ENCODE peak calls at places on chromosomes 1 and 21, in six cellular contexts. K is tibial nerve; L is effector memory CD4-positive, alpha-beta T cell; E is ovary; U is upper lobe of right lung; G is neural progenitor cell. S is an unnamed sample.

GRCh38 chr1:206987873-206988272 is 17.6 kb upstream of the FCAMR start:
- DNase-seq in U (no peak), G (no peak), E (no peak), L (no peak), K (no peak), S (no peak)

GRCh38 chr1:96863449-96863848 is 141.9 kb downstream of the PTBP2 start:
- DNase-seq in L (no peak), K (no peak), E (no peak), U (no peak), G (no peak), S (no peak)

GRCh38 chr1:1182491-1183220 is 9.0 kb downstream of the TTLL10 start:
- DNase-seq in E (no peak), G (peak; percentile 1), L (no peak), U (no peak), K (no peak), S (peak; percentile 14)

GRCh38 chr1:179911812-179912211 is 29.7 kb downstream of the TOR1AIP1 start:
- DNase-seq in G (no peak), E (no peak), U (no peak), L (no peak), K (no peak), S (no peak)

GRCh38 chr1:7046314-7046713 is 261.1 kb downstream of the CAMTA1 start:
- DNase-seq in L (no peak), U (no peak), G (peak; percentile 81), K (no peak), E (no peak), S (peak; percentile 75)

GRCh38 chr1:217907504-217907903 is 276.4 kb downstream of the SPATA17 start:
- DNase-seq in G (no peak), L (no peak), E (no peak), K (no peak), U (no peak), S (no peak)

GRCh38 chr1:91804546-91805023 is 81.4 kb downstream of the TGFBR3 start:
- DNase-seq in G (no peak), U (no peak), K (no peak), E (no peak), L (peak; percentile 86), S (no peak)

GRCh38 chr1:163300569-163300968 is 21.2 kb upstream of the NUF2 start:
- DNase-seq in E (no peak), L (no peak), U (no peak), K (no peak), G (no peak), S (peak; percentile 12)

GRCh38 chr1:184826001-184826400 is 71.3 kb upstream of the EDEM3 start:
- DNase-seq in L (no peak), U (no peak), K (no peak), E (no peak), G (no peak), S (no peak)

GRCh38 chr1:215665212-215665611 is 98.1 kb downstream of the KCTD3 start:
- DNase-seq in K (no peak), G (no peak), U (no peak), L (no peak), E (no peak), S (no peak)

GRCh38 chr1:1348420-1349255 is 580 bp downstream of the DVL1 start:
- DNase-seq in L (no peak), U (no peak), K (no peak), E (peak; percentile 66), G (no peak), S (no peak)

GRCh38 chr1:6287029-6287428 is 26.1 kb upstream of the GPR153 start:
- DNase-seq in K (no peak), L (no peak), U (no peak), G (no peak), E (no peak), S (no peak)

GRCh38 chr21:18951291-18952038 is 547.9 kb upstream of the TMPRSS15 start:
- DNase-seq in U (no peak), L (no peak), G (peak; percentile 84), K (no peak), E (no peak), S (peak; percentile 65)

GRCh38 chr21:42002421-42002958 is 7.7 kb downstream of the ZBTB21 start:
- DNase-seq in U (no peak), K (no peak), G (no peak), L (no peak), E (no peak), S (no peak)

GRCh38 chr1:163170331-163170730 is 32.4 kb downstream of the RGS5 start:
- DNase-seq in G (no peak), U (no peak), L (no peak), E (no peak), K (no peak), S (no peak)

GRCh38 chr1:154148787-154149186 is 6.1 kb downstream of the NUP210L start:
- DNase-seq in K (no peak), E (no peak), U (no peak), L (no peak), G (no peak), S (no peak)

GRCh38 chr1:221611930-221612777 is 129.7 kb downstream of the DUSP10 start:
- DNase-seq in K (peak; percentile 21), L (no peak), U (no peak), G (no peak), E (peak; percentile 82), S (peak; percentile 80)

GRCh38 chr1:27611450-27611849 is 7.5 kb upstream of the AHDC1 start:
- DNase-seq in L (no peak), E (no peak), U (no peak), K (no peak), G (no peak), S (no peak)

GRCh38 chr1:165174485-165174884 is 182.0 kb downstream of the LMX1A start:
- DNase-seq in G (no peak), U (no peak), E (no peak), K (no peak), L (no peak), S (no peak)

GRCh38 chr1:230915079-230915478 is 46.8 kb upstream of the C1orf198 start:
- DNase-seq in E (no peak), G (no peak), U (no peak), K (no peak), L (no peak), S (no peak)

GRCh38 chr1:177351361-177352108 is 180.8 kb downstream of the BRINP2 start:
- DNase-seq in L (no peak), E (no peak), K (no peak), G (peak; percentile 63), U (peak; percentile 80), S (no peak)

DNA sequence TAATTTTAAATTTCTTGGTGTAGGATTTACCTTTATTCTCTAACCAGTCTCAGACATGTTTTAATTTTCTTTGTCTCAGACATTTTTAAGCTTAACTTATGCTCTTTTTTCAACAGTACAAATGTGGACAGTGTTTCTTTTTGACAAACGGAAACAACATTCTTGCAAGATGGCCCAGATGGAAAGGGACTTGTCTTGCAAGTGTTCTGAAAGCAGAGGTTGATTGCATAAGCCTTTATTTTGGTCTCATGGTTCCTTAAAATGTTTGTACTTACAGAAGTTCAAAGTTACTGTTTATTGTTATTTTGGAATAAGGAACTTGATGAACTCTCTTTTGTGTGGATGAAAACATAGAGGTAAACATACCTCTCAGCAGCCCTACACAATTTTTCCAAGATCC is 22.9 kb downstream of the SMAP2 start:
- DNase-seq in E (no peak), G (no peak), U (no peak), K (no peak), L (no peak), S (no peak)
- H3K4me1 ChIP-seq in E (no peaks in the 10 kb centered on the region), G (peaks cover 13% of the 10 kb centered on the region), U (peaks cover 42% of the 10 kb centered on the region), K (peaks cover 16% of the 10 kb centered on the region), L (peaks cover 76% of the 10 kb centered on the region), S (no peaks in the 10 kb centered on the region)

DNA sequence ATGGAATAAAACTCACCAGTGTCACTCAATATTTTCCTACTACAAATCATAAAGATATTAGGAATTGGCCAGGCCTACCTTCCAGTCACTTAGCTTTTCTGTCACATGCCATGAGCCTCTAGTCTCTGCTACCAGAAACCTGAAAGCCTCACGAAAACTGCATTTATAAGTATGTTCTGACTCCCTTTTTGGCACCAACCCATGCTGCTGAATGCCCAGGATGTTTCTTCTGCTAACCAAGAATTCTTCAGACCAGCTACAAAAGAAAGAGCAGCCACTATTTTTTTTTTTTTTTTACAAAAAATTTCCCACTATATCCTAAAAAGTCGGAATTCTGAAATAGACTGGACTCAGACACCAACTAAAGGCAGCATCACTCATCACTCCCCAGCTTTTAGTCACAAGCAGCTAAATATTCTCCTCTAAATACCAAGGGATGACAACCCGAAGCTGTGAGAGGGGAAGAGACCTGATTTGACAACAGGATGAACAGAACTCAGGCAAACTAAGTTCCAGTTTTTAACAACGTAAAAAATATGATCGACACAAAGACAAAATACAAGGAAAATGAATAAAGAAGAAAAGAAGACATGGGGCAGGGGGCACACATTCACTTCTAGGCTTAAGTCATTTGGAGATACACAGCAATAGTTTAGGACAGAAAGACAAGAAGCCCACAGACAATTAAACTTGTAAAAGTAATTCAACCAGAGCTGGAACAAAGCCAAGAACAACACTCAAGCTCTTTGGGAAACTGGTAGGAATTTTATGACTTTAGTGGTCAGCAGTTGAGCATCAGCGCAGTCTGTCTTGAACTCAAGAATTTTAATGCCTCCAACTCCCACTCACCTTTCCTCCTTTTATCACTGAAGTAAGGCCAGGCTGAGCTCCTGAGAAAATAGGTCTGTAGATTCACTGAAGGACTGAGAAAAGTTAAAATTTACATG is 1.6 kb downstream of the DCAF8 start:
- DNase-seq in G (no peak), K (no peak), U (no peak), E (no peak), L (no peak), S (no peak)
- H3K4me1 ChIP-seq in G (peaks cover 24% of the 10 kb centered on the region), K (peaks cover 59% of the 10 kb centered on the region), U (peaks cover 43% of the 10 kb centered on the region), E (peaks cover 9% of the 10 kb centered on the region), L (peaks cover 17% of the 10 kb centered on the region), S (peaks cover 3% of the 10 kb centered on the region)

DNA sequence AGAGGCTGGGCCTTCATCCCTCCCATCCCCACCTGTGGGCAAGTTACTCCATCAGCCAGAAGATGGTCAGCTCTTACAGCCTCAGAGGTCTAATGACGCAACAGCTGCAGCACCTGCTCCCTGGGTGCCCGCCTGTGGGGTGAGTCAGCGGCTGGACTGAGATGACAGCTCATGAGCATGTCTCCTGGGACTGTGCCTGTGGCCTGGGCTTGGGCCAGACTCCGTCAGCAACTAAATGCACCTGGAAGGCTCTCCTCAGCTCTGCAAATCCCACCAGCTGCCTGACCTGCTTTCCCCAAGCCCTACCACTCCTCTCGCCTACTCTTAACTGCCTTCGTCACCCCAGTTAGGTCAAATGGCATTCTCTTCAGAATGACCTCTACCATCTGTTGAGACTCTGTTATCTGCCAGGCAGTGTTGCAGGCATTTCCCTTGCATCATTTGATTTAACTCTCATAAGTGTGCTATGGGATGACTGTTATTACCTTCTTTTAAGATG is 47.7 kb downstream of the ETS2 start:
- DNase-seq in G (no peak), E (no peak), L (no peak), U (no peak), K (no peak), S (peak; percentile 89)
- H3K4me1 ChIP-seq in G (no peaks in the 10 kb centered on the region), E (no peaks in the 10 kb centered on the region), L (no peaks in the 10 kb centered on the region), U (no peaks in the 10 kb centered on the region), K (peaks cover 9% of the 10 kb centered on the region), S (peaks cover 18% of the 10 kb centered on the region)

GRCh38 chr21:35024475-35024874 is 24.6 kb downstream of the RUNX1 start:
- DNase-seq in L (no peak), K (no peak), U (no peak), G (no peak), E (no peak), S (no peak)

GRCh38 chr21:35026617-35027557 is 22.2 kb downstream of the RUNX1 start:
- DNase-seq in K (peak; percentile 29), E (no peak), G (peak; percentile 66), L (peak; percentile 78), U (peak; percentile 86), S (no peak)

GRCh38 chr21:35027558-35028450 is 21.3 kb downstream of the RUNX1 start:
- DNase-seq in G (no peak), L (no peak), U (no peak), K (no peak), E (no peak), S (no peak)

GRCh38 chr21:35025206-35026152 is 23.6 kb downstream of the RUNX1 start:
- DNase-seq in K (no peak), G (no peak), L (no peak), U (no peak), E (no peak), S (no peak)

GRCh38 chr21:35026153-35026499 is 23.0 kb downstream of the RUNX1 start:
- DNase-seq in K (no peak), E (no peak), U (no peak), L (no peak), G (no peak), S (no peak)
- H3K4me1 ChIP-seq in K (peaks cover 13% of the 10 kb centered on the region), E (no peaks in the 10 kb centered on the region), U (peaks cover 14% of the 10 kb centered on the region), L (peaks cover 76% of the 10 kb centered on the region), G (no peaks in the 10 kb centered on the region), S (no peaks in the 10 kb centered on the region)

S was measured in BE2C.